ENCODE peak calls at places on chromosome 1, in eight cellular contexts. P is ovary, F is HFF-Myc, B is G401, G is SW 1271, Y is nucleus accumbens, H is iris pigment epithelial cell, V is left ventricle myocardium superior. X is an unnamed sample.

GRCh38 chr1:213676741-213677140 is 311.0 kb upstream of the PROX1 start:
- DNase-seq in P (no peak), F (no peak), B (no peak), G (no peak), Y (no peak), H (no peak), V (no peak), X (no peak)

GRCh38 chr1:59186656-59187055 is 110.2 kb upstream of the FGGY start:
- DNase-seq in P (no peak), F (no peak), B (no peak), G (no peak), Y (no peak), H (peak; percentile 61), V (peak; percentile 41), X (no peak)

GRCh38 chr1:54245501-54245900 is 45.5 kb downstream of the MRPL37 start:
- DNase-seq in P (no peak), F (no peak), B (peak; percentile 78), G (no peak), Y (no peak), H (no peak), V (no peak), X (no peak)

GRCh38 chr1:119159096-119159495 is 18.6 kb upstream of the WARS2 start:
- DNase-seq in P (no peak), F (peak; percentile 70), B (no peak), G (no peak), Y (no peak), H (peak; percentile 22), V (no peak), X (no peak)

GRCh38 chr1:22053018-22053860 is 730 bp downstream of the CDC42 start:
- DNase-seq in P (peak; percentile 75), F (no peak), B (peak; percentile 60), G (no peak), Y (peak; percentile 51), H (peak; percentile 88), V (peak; percentile 81), X (peak; percentile 36)

GRCh38 chr1:211756471-211757020 is 74.0 kb downstream of the LPGAT1 start:
- DNase-seq in P (no peak), F (no peak), B (no peak), G (no peak), Y (no peak), H (no peak), V (no peak), X (no peak)

GRCh38 chr1:201693019-201693372 is 136.0 kb upstream of the IPO9 start:
- DNase-seq in P (no peak), F (no peak), B (no peak), G (no peak), Y (no peak), H (no peak), V (no peak), X (no peak)

GRCh38 chr1:247605286-247605685 is at the start of gene OR2G3:
- DNase-seq in P (no peak), F (no peak), B (no peak), G (no peak), Y (no peak), H (no peak), V (no peak), X (no peak)

GRCh38 chr1:56967900-56968832 is 2.4 kb upstream of the C8B start:
- DNase-seq in P (no peak), F (no peak), B (no peak), G (no peak), Y (no peak), H (peak; percentile 15), V (peak; percentile 35), X (no peak)

X was measured in occipital lobe.